ENCODE peak calls at places on chromosomes 4 and X, in seven cellular contexts. F is mucosa of gallbladder, R is HT1080, Y is kidney, P is pons, C is glomerular endothelial cell, K is GM12865. D is an unnamed sample.

GRCh38 chr4:23728393-23728792 is 161.5 kb downstream of the PPARGC1A start:
- DNase-seq in F (no peak), R (peak), Y (no peak), P (no peak), C (no peak), K (no peak), D (no peak)

GRCh38 chr4:78621395-78621794 is 69.8 kb downstream of the ANXA3 start:
- DNase-seq in F (no peak), R (no peak), Y (no peak), P (no peak), C (no peak), K (no peak), D (no peak)

GRCh38 chr4:15526924-15527592 is 57.4 kb downstream of the CC2D2A start:
- DNase-seq in F (no peak), R (no peak), Y (no peak), P (no peak), C (no peak), K (no peak), D (no peak)

GRCh38 chr4:7759221-7759620 is 180.4 kb downstream of the AFAP1 start:
- DNase-seq in F (no peak), R (no peak), Y (peak), P (peak), C (no peak), K (peak), D (no peak)

GRCh38 chrX:20046864-20047263 is 56.0 kb upstream of the BCLAF3 start:
- DNase-seq in F (no peak), R (no peak), Y (no peak), P (no peak), C (no peak), K (no peak), D (no peak)

GRCh38 chr4:183326853-183327252 is 4.6 kb upstream of the CLDN24 start:
- DNase-seq in F (no peak), R (peak), Y (no peak), P (no peak), C (no peak), K (no peak), D (no peak)

GRCh38 chrX:119399772-119400101 is 601 bp downstream of the SLC25A43 start:
- DNase-seq in F (no peak), R (no peak), Y (no peak), P (no peak), C (no peak), K (no peak), D (peak)

GRCh38 chrX:152897216-152898144 is at the start of gene ZNF185:
- DNase-seq in F (peak), R (peak), Y (peak), P (no peak), C (no peak), K (no peak), D (no peak)

GRCh38 chr4:2395038-2395437 is 23.4 kb downstream of the ZFYVE28 start:
- DNase-seq in F (no peak), R (no peak), Y (no peak), P (no peak), C (no peak), K (no peak), D (no peak)

GRCh38 chr4:158590219-158590618 is 68.5 kb downstream of the RXFP1 start:
- DNase-seq in F (no peak), R (no peak), Y (peak), P (no peak), C (no peak), K (no peak), D (no peak)

GRCh38 chrX:107324493-107325310 is 118.3 kb downstream of the DNAAF6 start:
- DNase-seq in F (peak), R (peak), Y (peak), P (peak), C (no peak), K (peak), D (peak)

GRCh38 chrX:21375795-21376069 is 1.5 kb downstream of the CNKSR2 start:
- DNase-seq in F (no peak), R (no peak), Y (no peak), P (no peak), C (no peak), K (no peak), D (peak)

GRCh38 chrX:132940727-132941162 is 17.7 kb downstream of the HS6ST2 start:
- DNase-seq in F (no peak), R (peak), Y (no peak), P (no peak), C (no peak), K (no peak), D (no peak)

GRCh38 chr4:73704314-73705055 is 35.9 kb upstream of the CXCL8 start:
- DNase-seq in F (peak), R (peak), Y (no peak), P (peak), C (peak), K (no peak), D (peak)

GRCh38 chr4:77994194-77994721 is 62.9 kb upstream of the FRAS1 start:
- DNase-seq in F (no peak), R (peak), Y (no peak), P (peak), C (peak), K (peak), D (peak)

GRCh38 chr4:77235289-77235854 is 78.4 kb downstream of the CCNG2 start:
- DNase-seq in F (no peak), R (no peak), Y (no peak), P (no peak), C (no peak), K (peak), D (no peak)

GRCh38 chr4:4333265-4333706 is 43.2 kb downstream of the ZBTB49 start:
- DNase-seq in F (peak), R (peak), Y (peak), P (no peak), C (no peak), K (no peak), D (peak)